ENCODE peak calls at places on chromosomes 12 and 14, in seven cellular contexts. F is H9, Z is mesendoderm, Q is H1, I is IMR-90, E is trophoblast cell, U is mesenchymal stem cell. A is an unnamed sample. For H3K27me3, the result is how much of the 10 kb centered on the place peaks cover.

GRCh38 chr14:63840981-63841380 is 11.8 kb upstream of the SYNE2 start:
- DNase-seq in F (peak), Z (peak), Q (no peak), I (no peak), E (peak), U (no peak), A (no peak)

GRCh38 chr14:103188691-103189480 is 65.6 kb downstream of the TNFAIP2 start:
- DNase-seq in F (peak), Z (no peak), Q (no peak), I (no peak), E (peak), U (peak), A (no peak)

GRCh38 chr14:69485261-69485660 is 733 bp downstream of the PLEKHD1 start:
- DNase-seq in F (no peak), Z (no peak), Q (no peak), I (no peak), E (no peak), U (no peak), A (no peak)

GRCh38 chr12:130701402-130701744 is 14.7 kb downstream of the RIMBP2 start:
- DNase-seq in F (no peak), Z (no peak), Q (no peak), I (no peak), E (no peak), U (no peak), A (no peak)

GRCh38 chr14:23942587-23942986 is 11.0 kb upstream of the DHRS4 start:
- DNase-seq in F (no peak), Z (no peak), Q (no peak), I (no peak), E (no peak), U (no peak), A (no peak)

GRCh38 chr12:15722951-15723350 is 66.2 kb downstream of the EPS8 start:
- DNase-seq in F (no peak), Z (no peak), Q (no peak), I (no peak), E (no peak), U (no peak), A (no peak)

GRCh38 chr12:93299262-93299846 is 78.4 kb upstream of the NUDT4 start:
- DNase-seq in F (no peak), Z (no peak), Q (no peak), I (no peak), E (no peak), U (no peak), A (no peak)

GRCh38 chr14:33587761-33588160 is 363.1 kb downstream of the EGLN3 start:
- DNase-seq in F (no peak), Z (no peak), Q (no peak), I (no peak), E (no peak), U (no peak), A (no peak)

GRCh38 chr14:71319646-71320045 is 412.4 kb downstream of the PCNX1 start:
- DNase-seq in F (no peak), Z (peak), Q (no peak), I (peak), E (peak), U (no peak), A (no peak)

GRCh38 chr12:585062-586061 is 77.9 kb downstream of the NINJ2 start:
- DNase-seq in F (peak), Z (no peak), Q (no peak), I (no peak), E (no peak), U (no peak), A (no peak)

GRCh38 chr12:54975272-54975671 is 9.3 kb downstream of the TESPA1 start:
- DNase-seq in F (no peak), Z (no peak), Q (no peak), I (no peak), E (no peak), U (no peak), A (no peak)

GRCh38 chr12:61011767-61012423 is 1248.3 kb upstream of the USP15 start:
- DNase-seq in F (no peak), Z (no peak), Q (no peak), I (no peak), E (no peak), U (no peak), A (no peak)

GRCh38 chr14:52355016-52355430 is 40.9 kb downstream of the PTGER2 start:
- DNase-seq in F (no peak), Z (no peak), Q (no peak), I (peak), E (peak), U (peak), A (no peak)

GRCh38 chr12:54039417-54040147 is 6.7 kb downstream of the HOXC5 start:
- DNase-seq in F (no peak), Z (no peak), Q (no peak), I (no peak), E (no peak), U (no peak), A (no peak)

GRCh38 chr12:75705749-75706719 is 194.6 kb upstream of the KRR1 start:
- DNase-seq in F (no peak), Z (no peak), Q (no peak), I (peak), E (no peak), U (peak), A (no peak)

GRCh38 chr12:27521066-27521465 is 2.9 kb upstream of the PPFIBP1 start:
- DNase-seq in F (peak), Z (peak), Q (no peak), I (peak), E (peak), U (no peak), A (no peak)

DNA sequence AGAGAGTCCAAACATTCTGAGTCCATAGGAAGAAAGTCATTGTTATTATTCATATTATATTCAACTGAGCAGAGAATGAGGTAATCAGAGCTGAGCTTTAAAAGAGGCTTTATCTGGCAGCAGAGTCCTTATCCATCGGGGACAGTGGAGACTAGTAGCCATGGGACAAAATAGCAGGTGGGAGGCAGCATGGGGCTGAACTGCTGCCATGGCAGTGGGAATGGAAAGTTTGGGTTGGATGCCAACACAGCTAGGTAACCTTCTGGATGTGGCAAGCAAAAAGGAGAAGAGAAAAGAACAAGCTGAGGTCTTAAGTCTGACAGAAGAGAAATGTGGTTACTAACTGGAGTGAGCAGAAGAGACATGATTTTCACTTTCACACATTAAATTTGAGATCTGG is 71.0 kb upstream of the CDKN3 start:
- DNase-seq in F (no peak), Z (no peak), Q (no peak), I (no peak), E (no peak), U (no peak), A (no peak)
- H3K18ac ChIP-seq in F (no peak), Z (no peak), Q (no peak), I (no peak), E (no peak), U (no peak), A (no peak)

GRCh38 chr12:48160807-48161206 is 3.5 kb upstream of the ASB8 start:
- DNase-seq in F (no peak), Z (no peak), Q (no peak), I (no peak), E (no peak), U (no peak), A (no peak)
- H3K9ac ChIP-seq in F (no peak), Z (no peak), Q (no peak), I (no peak), E (no peak), U (no peak), A (no peak)

GRCh38 chr12:57219205-57219992 is 2.8 kb downstream of the NXPH4 start:
- DNase-seq in F (no peak), Z (no peak), Q (no peak), I (no peak), E (no peak), U (no peak), A (no peak)
- H3K27me3 ChIP-seq in F (half or more), Z (half or more), Q (half or more), I (half or more), E (half or more), U (half or more), A (half or more)

DNA sequence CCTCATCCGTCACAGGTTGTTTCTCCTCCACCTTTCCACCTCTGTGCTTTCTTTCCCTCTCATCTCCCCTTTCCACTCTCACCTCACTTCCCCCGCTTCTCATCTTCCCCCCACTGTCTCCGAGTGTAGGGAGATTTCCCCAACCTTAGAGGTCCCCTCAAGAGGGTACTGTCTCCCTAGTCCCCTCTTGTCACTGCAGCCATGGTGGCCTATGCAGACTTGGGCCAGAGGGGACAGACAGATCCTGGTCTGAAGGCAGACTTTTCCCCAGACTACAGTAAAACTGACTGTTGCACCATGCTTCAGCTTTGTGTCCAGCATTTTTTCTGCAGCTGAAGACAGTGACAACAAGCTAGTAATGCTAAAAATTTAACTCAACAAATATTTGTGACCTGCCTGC is 41.2 kb downstream of the KANSL2 start:
- DNase-seq in F (no peak), Z (no peak), Q (no peak), I (no peak), E (no peak), U (no peak), A (no peak)
- H3K18ac ChIP-seq in F (no peak), Z (no peak), Q (no peak), I (no peak), E (no peak), U (no peak), A (no peak)

A was measured in neuronal stem cell.